ENCODE peak calls at places on chromosomes 3 and 15, in nine cellular contexts. I, D, Q, S, C, T, Y, L and G are unnamed samples.

GRCh38 chr3:196970547-196971093 is 2.0 kb upstream of the PIGZ start:
- DNase-seq in I (no peak), D (no peak), Q (no peak), S (no peak), C (no peak), T (no peak), Y (no peak), L (no peak), G (no peak)

GRCh38 chr3:142549986-142550385 is 28.5 kb downstream of the ATR start:
- DNase-seq in I (no peak), D (no peak), Q (no peak), S (no peak), C (no peak), T (no peak), Y (no peak), L (no peak), G (no peak)

GRCh38 chr15:37370938-37371337 is 270.6 kb upstream of the MEIS2 start:
- DNase-seq in I (no peak), D (no peak), Q (no peak), S (no peak), C (no peak), T (no peak), Y (no peak), L (no peak), G (no peak)

GRCh38 chr3:171932153-171932567 is 89.0 kb downstream of the TMEM212 start:
- DNase-seq in I (no peak), D (no peak), Q (no peak), S (no peak), C (no peak), T (no peak), Y (no peak), L (peak), G (no peak)

GRCh38 chr3:35505181-35505580 is 134.1 kb upstream of the ARPP21 start:
- DNase-seq in I (no peak), D (no peak), Q (no peak), S (no peak), C (no peak), T (no peak), Y (no peak), L (no peak), G (no peak)

GRCh38 chr15:66294157-66294931 is 976 bp downstream of the DIS3L start:
- DNase-seq in I (peak), D (no peak), Q (no peak), S (peak), C (peak), T (peak), Y (peak), L (peak), G (peak)

GRCh38 chr15:52106641-52107040 is 5.9 kb downstream of the BCL2L10 start:
- DNase-seq in I (no peak), D (no peak), Q (no peak), S (no peak), C (no peak), T (no peak), Y (no peak), L (no peak), G (no peak)

GRCh38 chr3:134374791-134375541 is 719 bp upstream of the AMOTL2 start:
- DNase-seq in I (peak), D (peak), Q (peak), S (no peak), C (peak), T (no peak), Y (no peak), L (no peak), G (no peak)

GRCh38 chr15:77632760-77633133 is at the start of gene LINGO1:
- DNase-seq in I (peak), D (no peak), Q (no peak), S (peak), C (peak), T (no peak), Y (peak), L (peak), G (no peak)

GRCh38 chr3:168884353-168884903 is 779.1 kb downstream of the MECOM start:
- DNase-seq in I (peak), D (no peak), Q (no peak), S (peak), C (peak), T (peak), Y (peak), L (no peak), G (peak)

GRCh38 chr3:111676177-111677021 is 81.3 kb upstream of the ZBED2 start:
- DNase-seq in I (peak), D (no peak), Q (peak), S (peak), C (peak), T (peak), Y (peak), L (no peak), G (no peak)

GRCh38 chr3:71050521-71051258 is 532.8 kb downstream of the FOXP1 start:
- DNase-seq in I (no peak), D (no peak), Q (no peak), S (peak), C (peak), T (peak), Y (peak), L (peak), G (no peak)

GRCh38 chr3:42347928-42348327 is 62.5 kb downstream of the LYZL4 start:
- DNase-seq in I (no peak), D (no peak), Q (no peak), S (no peak), C (no peak), T (no peak), Y (no peak), L (no peak), G (no peak)

GRCh38 chr3:11477286-11477935 is 166.3 kb downstream of the VGLL4 start:
- DNase-seq in I (peak), D (no peak), Q (no peak), S (peak), C (peak), T (peak), Y (peak), L (no peak), G (peak)

GRCh38 chr15:64559243-64559642 is 98.9 kb downstream of the ZNF609 start:
- DNase-seq in I (no peak), D (no peak), Q (no peak), S (no peak), C (no peak), T (no peak), Y (no peak), L (no peak), G (no peak)

GRCh38 chr15:38843736-38844590 is 279.3 kb upstream of the RASGRP1 start:
- DNase-seq in I (no peak), D (no peak), Q (no peak), S (peak), C (no peak), T (no peak), Y (peak), L (no peak), G (peak)

GRCh38 chr3:74787008-74787407 is 172.5 kb upstream of the CNTN3 start:
- DNase-seq in I (no peak), D (no peak), Q (no peak), S (no peak), C (no peak), T (no peak), Y (no peak), L (no peak), G (no peak)

GRCh38 chr15:92614301-92614700 is 41.3 kb downstream of the FAM174B start:
- DNase-seq in I (no peak), D (peak), Q (no peak), S (no peak), C (no peak), T (no peak), Y (no peak), L (no peak), G (no peak)

GRCh38 chr3:194029846-194030245 is 106.1 kb upstream of the HES1 start:
- DNase-seq in I (no peak), D (no peak), Q (no peak), S (no peak), C (no peak), T (no peak), Y (no peak), L (no peak), G (no peak)

GRCh38 chr3:10935846-10936631 is 56.5 kb upstream of the SLC6A1 start:
- DNase-seq in I (no peak), D (no peak), Q (no peak), S (no peak), C (no peak), T (no peak), Y (no peak), L (no peak), G (no peak)

GRCh38 chr3:55147856-55148720 is 220.2 kb upstream of the LRTM1 start:
- DNase-seq in I (no peak), D (no peak), Q (no peak), S (peak), C (no peak), T (no peak), Y (peak), L (no peak), G (no peak)

GRCh38 chr3:149340310-149340933 is 7.0 kb upstream of the TM4SF18 start:
- DNase-seq in I (peak), D (no peak), Q (no peak), S (peak), C (peak), T (no peak), Y (peak), L (no peak), G (no peak)

GRCh38 chr3:178856804-178857203 is 214.8 kb downstream of the ZMAT3 start:
- DNase-seq in I (no peak), D (no peak), Q (no peak), S (no peak), C (no peak), T (no peak), Y (no peak), L (no peak), G (no peak)

GRCh38 chr15:65638681-65639089 is 16.9 kb downstream of the SLC24A1 start:
- DNase-seq in I (peak), D (no peak), Q (no peak), S (peak), C (peak), T (peak), Y (peak), L (peak), G (peak)

GRCh38 chr3:186194451-186194811 is 85.5 kb upstream of the ETV5 start:
- DNase-seq in I (no peak), D (no peak), Q (no peak), S (no peak), C (no peak), T (no peak), Y (no peak), L (no peak), G (no peak)

GRCh38 chr3:122903171-122903570 is 108.3 kb downstream of the SLC49A4 start:
- DNase-seq in I (no peak), D (no peak), Q (no peak), S (no peak), C (no peak), T (no peak), Y (no peak), L (no peak), G (no peak)

GRCh38 chr15:78934063-78935023 is 10.5 kb downstream of the CTSH start:
- DNase-seq in I (no peak), D (no peak), Q (peak), S (peak), C (no peak), T (peak), Y (peak), L (no peak), G (no peak)

GRCh38 chr3:120908030-120908802 is at the start of gene STXBP5L:
- DNase-seq in I (peak), D (peak), Q (peak), S (peak), C (peak), T (peak), Y (peak), L (peak), G (no peak)

GRCh38 chr3:69144631-69145244 is 22.3 kb upstream of the LMOD3 start:
- DNase-seq in I (no peak), D (no peak), Q (no peak), S (no peak), C (no peak), T (peak), Y (no peak), L (no peak), G (no peak)

GRCh38 chr3:36394176-36394575 is 13.9 kb downstream of the STAC start:
- DNase-seq in I (no peak), D (no peak), Q (no peak), S (peak), C (no peak), T (no peak), Y (peak), L (no peak), G (no peak)

GRCh38 chr15:44381223-44381622 is 46.2 kb upstream of the CTDSPL2 start:
- DNase-seq in I (no peak), D (no peak), Q (no peak), S (peak), C (no peak), T (no peak), Y (no peak), L (no peak), G (no peak)

GRCh38 chr15:44385344-44385942 is 42.0 kb upstream of the CTDSPL2 start:
- DNase-seq in I (no peak), D (no peak), Q (no peak), S (no peak), C (no peak), T (no peak), Y (no peak), L (no peak), G (no peak)
- H3K4me3 ChIP-seq in I (no peak), D (no peak), Q (no peak), S (no peak), C (no peak), T (no peak), Y (no peak), L (no peak), G (no peak)

DNA sequence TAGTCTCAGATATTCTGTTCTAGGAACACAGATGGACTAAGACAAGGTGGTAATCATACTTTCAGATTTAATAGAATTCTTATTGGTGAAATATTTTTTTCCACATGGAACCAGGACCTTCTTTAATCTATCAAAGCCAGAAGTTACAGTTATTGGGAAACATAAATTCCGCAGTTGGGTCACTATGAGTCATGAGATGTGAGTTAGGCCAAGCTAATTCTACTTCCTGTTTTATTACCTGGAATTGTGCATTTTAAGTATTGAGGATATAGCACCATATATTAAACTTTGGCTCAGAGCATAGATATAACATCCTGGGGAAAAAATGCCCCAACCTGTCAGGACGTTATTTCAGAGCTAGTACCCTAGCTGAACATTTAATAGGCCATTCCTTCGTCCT is 96.4 kb upstream of the P3H2 start:
- DNase-seq in I (no peak), D (no peak), Q (no peak), S (peak), C (peak), T (no peak), Y (peak), L (no peak), G (no peak)
- TF ChIP-seq CTCF in I (no peak), D (no peak), Q (no peak), S (no peak), C (no peak), T (no peak), Y (no peak), L (no peak), G (no peak)

GRCh38 chr3:116444099-116444700 is 1.1 kb downstream of the LSAMP start:
- DNase-seq in I (no peak), D (no peak), Q (no peak), S (peak), C (no peak), T (no peak), Y (peak), L (no peak), G (no peak)
- H3K4me3 ChIP-seq in I (no peak), D (peak), Q (no peak), S (no peak), C (no peak), T (peak), Y (peak), L (no peak), G (no peak)

DNA sequence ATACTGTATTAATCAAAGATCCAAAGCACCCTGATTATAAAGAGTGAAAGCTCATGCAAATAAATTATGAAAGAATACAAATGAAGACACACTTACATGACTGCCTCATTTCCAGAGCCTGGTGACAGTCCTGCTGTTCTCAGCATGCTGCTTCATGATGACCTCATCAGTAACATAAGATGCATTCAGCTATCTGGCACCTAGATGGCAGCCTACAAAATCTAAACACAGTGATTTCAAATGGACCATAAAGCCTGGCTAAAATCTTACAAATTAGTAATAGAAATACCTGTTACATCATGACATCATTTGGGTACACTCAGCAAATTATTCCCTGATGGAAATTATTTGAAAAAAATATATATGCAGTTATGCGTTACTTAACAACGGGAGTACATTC is 207.0 kb downstream of the EPHA3 start:
- DNase-seq in I (peak), D (no peak), Q (no peak), S (peak), C (peak), T (peak), Y (peak), L (no peak), G (peak)
- TF ChIP-seq CTCF in I (no peak), D (no peak), Q (no peak), S (peak), C (peak), T (peak), Y (peak), L (no peak), G (peak)

DNA sequence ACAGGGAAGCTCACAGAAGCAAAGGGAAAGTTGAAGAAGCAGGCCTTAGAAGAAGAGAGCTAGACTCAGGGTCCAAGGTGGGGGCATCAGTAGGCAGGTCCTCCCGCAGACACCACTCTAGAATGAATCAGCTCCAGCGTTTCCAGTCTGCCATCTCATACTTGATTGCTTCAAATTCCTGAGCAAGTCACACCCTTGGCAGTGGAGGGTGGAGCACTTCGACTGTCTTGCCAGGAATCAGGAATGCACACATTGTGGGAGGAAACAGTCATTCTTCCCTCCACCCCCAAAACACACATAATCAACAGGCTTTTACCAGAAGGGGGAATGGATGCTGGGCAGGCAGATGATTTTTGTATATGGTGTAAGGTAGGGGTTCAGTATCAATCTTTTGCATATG is 78.5 kb downstream of the CHCHD6 start:
- DNase-seq in I (peak), D (no peak), Q (no peak), S (peak), C (peak), T (peak), Y (peak), L (no peak), G (peak)
- H3K4me3 ChIP-seq in I (no peak), D (no peak), Q (no peak), S (no peak), C (peak), T (no peak), Y (peak), L (no peak), G (no peak)

GRCh38 chr15:33425149-33425548 is 114.4 kb downstream of the RYR3 start:
- DNase-seq in I (no peak), D (no peak), Q (no peak), S (peak), C (no peak), T (peak), Y (peak), L (no peak), G (no peak)
- TF ChIP-seq CTCF in I (no peak), D (no peak), Q (no peak), S (no peak), C (no peak), T (no peak), Y (no peak), L (no peak), G (no peak)

GRCh38 chr15:75651810-75652543 is 4.3 kb downstream of the SNX33 start:
- DNase-seq in I (no peak), D (no peak), Q (no peak), S (no peak), C (no peak), T (no peak), Y (no peak), L (no peak), G (no peak)
- H3K4me3 ChIP-seq in I (no peak), D (peak), Q (no peak), S (peak), C (peak), T (peak), Y (peak), L (peak), G (peak)